ENCODE peak calls at places on chromosome 17, in ten cellular contexts. G is cardiac muscle cell; P is mucosa of descending colon; U is AML-193; O is stimulated activated CD8-positive, alpha-beta memory T cell treated with anti-CD3 and anti-CD28 coated beads, Interleukin-4, amount 100 ng/mL, for 4 hours; I is left colon; Y is dorsolateral prefrontal cortex; B is AG10803; J is Calu3; V is B cell. Q is an unnamed sample.

GRCh38 chr17:49573510-49574282 is 2.0 kb upstream of the NXPH3 start:
- DNase-seq in G (no peak), P (no peak), U (no peak), O (no peak), I (no peak), Y (no peak), B (no peak), J (no peak), V (no peak), Q (no peak)

GRCh38 chr17:78130439-78131101 is at the start of gene TMC8:
- DNase-seq in G (no peak), P (peak), U (peak), O (no peak), I (no peak), Y (no peak), B (no peak), J (no peak), V (peak), Q (no peak)

GRCh38 chr17:72193395-72194106 is 72.7 kb downstream of the SOX9 start:
- DNase-seq in G (peak), P (no peak), U (no peak), O (no peak), I (no peak), Y (no peak), B (peak), J (no peak), V (no peak), Q (no peak)

GRCh38 chr17:75587718-75588545 is at the start of gene MYO15B:
- DNase-seq in G (peak), P (peak), U (peak), O (peak), I (peak), Y (no peak), B (no peak), J (peak), V (peak), Q (peak)

GRCh38 chr17:39069114-39069756 is 82.2 kb downstream of the PLXDC1 start:
- DNase-seq in G (peak), P (no peak), U (peak), O (no peak), I (no peak), Y (no peak), B (peak), J (peak), V (peak), Q (no peak)

GRCh38 chr17:38361700-38362465 is 10.2 kb downstream of the SOCS7 start:
- DNase-seq in G (no peak), P (no peak), U (no peak), O (no peak), I (no peak), Y (no peak), B (peak), J (peak), V (no peak), Q (no peak)

GRCh38 chr17:8360260-8360659 is 16.2 kb downstream of the KRABD2 start:
- DNase-seq in G (no peak), P (no peak), U (no peak), O (no peak), I (no peak), Y (no peak), B (no peak), J (no peak), V (no peak), Q (no peak)

GRCh38 chr17:29145289-29146058 is 34.7 kb downstream of the MYO18A start:
- DNase-seq in G (peak), P (peak), U (peak), O (peak), I (peak), Y (peak), B (peak), J (peak), V (peak), Q (peak)

GRCh38 chr17:46199379-46199778 is 6.2 kb upstream of the KANSL1 start:
- DNase-seq in G (peak), P (no peak), U (no peak), O (no peak), I (no peak), Y (no peak), B (peak), J (no peak), V (no peak), Q (no peak)

GRCh38 chr17:2179615-2180295 is 123.8 kb downstream of the SMG6 start:
- DNase-seq in G (peak), P (no peak), U (no peak), O (no peak), I (peak), Y (peak), B (peak), J (no peak), V (no peak), Q (no peak)

GRCh38 chr17:74631468-74632195 is 8.1 kb upstream of the CD300E start:
- DNase-seq in G (peak), P (no peak), U (peak), O (no peak), I (no peak), Y (no peak), B (peak), J (no peak), V (peak), Q (no peak)

GRCh38 chr17:55410722-55411462 is 10.7 kb downstream of the MMD start:
- DNase-seq in G (peak), P (no peak), U (no peak), O (no peak), I (no peak), Y (no peak), B (peak), J (no peak), V (no peak), Q (no peak)

GRCh38 chr17:13413001-13413400 is 188.7 kb downstream of the HS3ST3A1 start:
- DNase-seq in G (peak), P (no peak), U (no peak), O (no peak), I (no peak), Y (no peak), B (peak), J (no peak), V (no peak), Q (no peak)

GRCh38 chr17:7179317-7180254 is at the start of gene ASGR1:
- DNase-seq in G (peak), P (no peak), U (no peak), O (no peak), I (no peak), Y (no peak), B (no peak), J (no peak), V (no peak), Q (no peak)

GRCh38 chr17:8430966-8431365 is 4.7 kb upstream of the NDEL1 start:
- DNase-seq in G (peak), P (no peak), U (no peak), O (no peak), I (no peak), Y (no peak), B (peak), J (no peak), V (no peak), Q (no peak)